ENCODE peak calls at places on chromosomes 4 and X, in seven cellular contexts. B, V, G, K, J, Y and M are unnamed samples.
A peak's percentile ranks its signal among the peaks of the same experiment; 100 is the strongest.

GRCh38 chr4:176708771-176709311 is 83.9 kb downstream of the VEGFC start:
- DNase-seq in K (no peak), V (no peak), G (no peak), Y (no peak), B (no peak), J (no peak), M (no peak)

GRCh38 chr4:111154924-111155323 is 532.0 kb upstream of the PITX2 start:
- DNase-seq in G (no peak), B (no peak), Y (no peak), V (no peak), K (no peak), J (no peak), M (no peak)

GRCh38 chrX:57528670-57529255 is 63.0 kb upstream of the ZXDB start:
- DNase-seq in Y (peak; percentile 76), G (peak; percentile 9), V (no peak), J (no peak), K (no peak), B (peak; percentile 2), M (peak; percentile 3)

GRCh38 chr4:113499166-113499565 is 262.4 kb downstream of the CAMK2D start:
- DNase-seq in B (no peak), J (no peak), K (no peak), Y (no peak), V (no peak), G (no peak), M (no peak)

GRCh38 chr4:113179091-113179490 is 129.6 kb downstream of the ANK2 start:
- DNase-seq in V (no peak), J (no peak), B (no peak), Y (no peak), G (no peak), K (no peak), M (no peak)

GRCh38 chr4:37389967-37390580 is 145.5 kb downstream of the NWD2 start:
- DNase-seq in G (peak; percentile 29), J (peak; percentile 4), B (peak; percentile 32), K (no peak), V (no peak), Y (peak; percentile 70), M (no peak)

GRCh38 chr4:129526812-129527211 is 430.9 kb downstream of the C4orf33 start:
- DNase-seq in J (no peak), B (no peak), Y (no peak), K (no peak), V (no peak), G (no peak), M (no peak)

GRCh38 chr4:140568507-140569306 is at the start of gene UCP1:
- DNase-seq in Y (peak; percentile 85), B (no peak), V (peak; percentile 44), K (no peak), J (no peak), G (no peak), M (no peak)

GRCh38 chrX:13263560-13264251 is 56.1 kb downstream of the ATXN3L start:
- DNase-seq in V (no peak), B (no peak), G (no peak), Y (no peak), J (no peak), K (no peak), M (no peak)

GRCh38 chrX:101383679-101384078 is 2.3 kb downstream of the BTK start:
- DNase-seq in J (no peak), G (no peak), Y (no peak), V (no peak), B (no peak), K (no peak), M (no peak)

GRCh38 chrX:140572724-140573123 is 67.9 kb upstream of the SOX3 start:
- DNase-seq in K (peak; percentile 4), J (peak; percentile 1), G (peak; percentile 14), V (peak; percentile 55), B (peak; percentile 46), Y (peak; percentile 85), M (no peak)

GRCh38 chr4:59374416-59374815 is 1825.7 kb upstream of the ADGRL3 start:
- DNase-seq in V (no peak), K (no peak), J (no peak), Y (no peak), B (no peak), G (no peak), M (no peak)

GRCh38 chrX:46340696-46341095 is 204.5 kb downstream of the ZNF674 start:
- DNase-seq in J (no peak), Y (no peak), V (no peak), G (no peak), B (no peak), K (no peak), M (no peak)

GRCh38 chrX:119684916-119685224 is 8.1 kb downstream of the SEPTIN6 start:
- DNase-seq in B (no peak), Y (no peak), V (no peak), K (no peak), G (no peak), J (no peak), M (no peak)
- H3K4me1 ChIP-seq in B (peaks cover 28% of the 10 kb centered on the region), Y (no peaks in the 10 kb centered on the region), V (no peaks in the 10 kb centered on the region), K (peaks cover 43% of the 10 kb centered on the region), G (no peaks in the 10 kb centered on the region), J (no peaks in the 10 kb centered on the region), M (peaks cover 82% of the 10 kb centered on the region)

GRCh38 chr4:2462992-2463762 is 5.7 kb upstream of the RNF4 start:
- DNase-seq in K (no peak), V (no peak), G (no peak), J (no peak), Y (peak; percentile 71), B (no peak), M (no peak)
- H3K4me3 ChIP-seq in K (peak overlapping the region; percentile 48), V (peak overlapping the region; percentile 67), G (no peak overlapping the region), J (no peak overlapping the region), Y (no peak overlapping the region), B (peak overlapping the region; percentile 36), M (no peak overlapping the region)

DNA sequence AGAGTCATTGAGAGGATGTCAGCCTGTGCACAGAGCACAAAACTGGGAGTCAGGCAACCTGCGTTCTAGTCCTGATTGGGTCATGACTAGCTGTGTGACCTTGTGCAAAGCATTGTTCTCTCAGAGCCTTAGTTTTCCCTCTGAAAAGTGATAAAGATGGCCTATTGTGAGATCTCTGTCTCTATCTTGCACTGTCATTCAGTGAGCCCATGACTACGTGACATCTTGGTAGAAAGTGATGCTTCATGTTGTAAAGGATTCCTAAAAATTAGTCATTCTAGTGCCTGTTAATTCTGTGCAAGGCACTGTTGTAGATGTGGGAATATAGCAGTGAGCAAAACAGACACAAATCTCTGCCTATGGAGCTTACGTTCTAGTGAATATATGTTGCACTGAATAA is 2.5 kb downstream of the PGRMC1 start:
- DNase-seq in J (no peak), K (peak; percentile 5), Y (no peak), B (no peak), G (peak; percentile 2), V (no peak), M (no peak)
- H3K27ac ChIP-seq in J (no peak overlapping the region), K (peak overlapping the region; percentile 63), Y (no peak overlapping the region), B (no peak overlapping the region), G (peak overlapping the region; percentile 56), V (no peak overlapping the region), M (no peak overlapping the region)

GRCh38 chrX:24479924-24480722 is 15.0 kb downstream of the PDK3 start:
- DNase-seq in V (peak; percentile 80), Y (no peak), G (no peak), K (no peak), B (no peak), J (peak; percentile 1), M (peak; percentile 88)

GRCh38 chrX:24483596-24483995 is 18.5 kb downstream of the PDK3 start:
- DNase-seq in Y (no peak), V (no peak), B (no peak), J (no peak), G (no peak), K (no peak), M (no peak)

GRCh38 chrX:24475480-24475879 is 10.4 kb downstream of the PDK3 start:
- DNase-seq in K (no peak), Y (no peak), V (no peak), B (no peak), G (no peak), J (no peak), M (no peak)

GRCh38 chrX:24482823-24483410 is 17.8 kb downstream of the PDK3 start:
- DNase-seq in Y (no peak), K (no peak), B (no peak), J (no peak), V (no peak), G (no peak), M (no peak)

GRCh38 chrX:24478516-24478915 is 13.4 kb downstream of the PDK3 start:
- DNase-seq in B (no peak), V (no peak), Y (no peak), J (no peak), G (no peak), K (no peak), M (no peak)
- H3K4me1 ChIP-seq in B (no peaks in the 10 kb centered on the region), V (peaks cover 10% of the 10 kb centered on the region), Y (peaks cover 3% of the 10 kb centered on the region), J (no peaks in the 10 kb centered on the region), G (no peaks in the 10 kb centered on the region), K (no peaks in the 10 kb centered on the region), M (peaks cover 72% of the 10 kb centered on the region)

GRCh38 chr4:13535708-13536361 is 8.5 kb downstream of the NKX3-2 start:
- DNase-seq in Y (peak; percentile 77), V (no peak), K (peak; percentile 12), B (no peak), G (no peak), J (no peak), M (no peak)

GRCh38 chr4:13535118-13535517 is 9.2 kb downstream of the NKX3-2 start:
- DNase-seq in J (no peak), K (no peak), B (no peak), V (no peak), G (no peak), Y (peak; percentile 53), M (no peak)

GRCh38 chr4:13536607-13537006 is 7.7 kb downstream of the NKX3-2 start:
- DNase-seq in B (no peak), V (no peak), Y (no peak), J (no peak), G (no peak), K (peak; percentile 5), M (no peak)

GRCh38 chr4:13533670-13534343 is 10.5 kb downstream of the NKX3-2 start:
- DNase-seq in G (no peak), B (no peak), K (no peak), V (no peak), Y (peak; percentile 66), J (no peak), M (no peak)

GRCh38 chr4:13534344-13535063 is 9.8 kb downstream of the NKX3-2 start:
- DNase-seq in G (no peak), B (no peak), J (no peak), V (no peak), K (peak; percentile 7), Y (no peak), M (no peak)
- H3K4me3 ChIP-seq in G (no peak overlapping the region), B (no peak overlapping the region), J (no peak overlapping the region), V (no peak overlapping the region), K (no peak overlapping the region), Y (no peak overlapping the region), M (no peak overlapping the region)